ENCODE peak calls at places on chromosome 3, in eight cellular contexts. One of them, this sample, is unnamed.

GRCh38 chr3:27094721-27095120 is 274.5 kb downstream of the NEK10 start:
- DNase-seq in left ventricle myocardium inferior: no peak
- DNase-seq in fibroblast of mammary gland: no peak
- DNase-seq in right cardiac atrium: no peak
- DNase-seq in GM12864: no peak
- DNase-seq in AG04450: no peak
- DNase-seq in SJSA1: no peak
- DNase-seq in heart left ventricle: no peak
- DNase-seq in this sample: no peak

GRCh38 chr3:148330486-148330885 is 367.2 kb upstream of the AGTR1 start:
- DNase-seq in heart left ventricle: no peak
- DNase-seq in AG04450: no peak
- DNase-seq in fibroblast of mammary gland: no peak
- DNase-seq in GM12864: no peak
- DNase-seq in right cardiac atrium: no peak
- DNase-seq in SJSA1: no peak
- DNase-seq in left ventricle myocardium inferior: no peak
- DNase-seq in this sample: no peak

GRCh38 chr3:65508743-65509422 is 529.8 kb downstream of the MAGI1 start:
- DNase-seq in SJSA1: no peak
- DNase-seq in fibroblast of mammary gland: no peak
- DNase-seq in right cardiac atrium: no peak
- DNase-seq in GM12864: no peak
- DNase-seq in heart left ventricle: no peak
- DNase-seq in left ventricle myocardium inferior: no peak
- DNase-seq in AG04450: no peak
- DNase-seq in this sample: no peak

GRCh38 chr3:87246662-87247061 is 19.6 kb downstream of the CHMP2B start:
- DNase-seq in AG04450: no peak
- DNase-seq in right cardiac atrium: no peak
- DNase-seq in GM12864: no peak
- DNase-seq in heart left ventricle: no peak
- DNase-seq in fibroblast of mammary gland: peak
- DNase-seq in left ventricle myocardium inferior: no peak
- DNase-seq in SJSA1: no peak
- DNase-seq in this sample: no peak

GRCh38 chr3:136343873-136344281 is 93.7 kb downstream of the PCCB start:
- DNase-seq in GM12864: no peak
- DNase-seq in SJSA1: peak
- DNase-seq in right cardiac atrium: peak
- DNase-seq in heart left ventricle: peak
- DNase-seq in fibroblast of mammary gland: peak
- DNase-seq in AG04450: peak
- DNase-seq in left ventricle myocardium inferior: peak
- DNase-seq in this sample: no peak

GRCh38 chr3:47414161-47414564 is 33.3 kb downstream of the PTPN23 start:
- DNase-seq in GM12864: no peak
- DNase-seq in SJSA1: no peak
- DNase-seq in fibroblast of mammary gland: no peak
- DNase-seq in right cardiac atrium: no peak
- DNase-seq in heart left ventricle: no peak
- DNase-seq in AG04450: no peak
- DNase-seq in left ventricle myocardium inferior: no peak
- DNase-seq in this sample: no peak

GRCh38 chr3:127535106-127535785 is 55.3 kb downstream of the TPRA1 start:
- DNase-seq in SJSA1: no peak
- DNase-seq in heart left ventricle: no peak
- DNase-seq in left ventricle myocardium inferior: no peak
- DNase-seq in right cardiac atrium: no peak
- DNase-seq in AG04450: no peak
- DNase-seq in fibroblast of mammary gland: no peak
- DNase-seq in GM12864: no peak
- DNase-seq in this sample: no peak

GRCh38 chr3:187999821-188000220 is 154.1 kb upstream of the LPP start:
- DNase-seq in fibroblast of mammary gland: no peak
- DNase-seq in heart left ventricle: no peak
- DNase-seq in SJSA1: no peak
- DNase-seq in right cardiac atrium: no peak
- DNase-seq in left ventricle myocardium inferior: no peak
- DNase-seq in AG04450: no peak
- DNase-seq in GM12864: no peak
- DNase-seq in this sample: no peak

GRCh38 chr3:16599694-16600093 is 5.5 kb downstream of the DAZL start:
- DNase-seq in GM12864: no peak
- DNase-seq in SJSA1: no peak
- DNase-seq in heart left ventricle: no peak
- DNase-seq in fibroblast of mammary gland: no peak
- DNase-seq in left ventricle myocardium inferior: no peak
- DNase-seq in right cardiac atrium: no peak
- DNase-seq in AG04450: no peak
- DNase-seq in this sample: no peak

GRCh38 chr3:11629716-11630115 is 14.0 kb downstream of the VGLL4 start:
- DNase-seq in fibroblast of mammary gland: peak
- DNase-seq in SJSA1: no peak
- DNase-seq in AG04450: peak
- DNase-seq in left ventricle myocardium inferior: no peak
- DNase-seq in GM12864: no peak
- DNase-seq in heart left ventricle: no peak
- DNase-seq in right cardiac atrium: no peak
- DNase-seq in this sample: no peak

GRCh38 chr3:126267976-126268615 is 87.7 kb upstream of the ALDH1L1 start:
- DNase-seq in fibroblast of mammary gland: no peak
- DNase-seq in heart left ventricle: no peak
- DNase-seq in right cardiac atrium: peak
- DNase-seq in AG04450: no peak
- DNase-seq in left ventricle myocardium inferior: no peak
- DNase-seq in SJSA1: no peak
- DNase-seq in GM12864: no peak
- DNase-seq in this sample: no peak

GRCh38 chr3:192899540-192899982 is 18.1 kb downstream of the MB21D2 start:
- DNase-seq in heart left ventricle: no peak
- DNase-seq in SJSA1: peak
- DNase-seq in GM12864: no peak
- DNase-seq in left ventricle myocardium inferior: no peak
- DNase-seq in AG04450: no peak
- DNase-seq in fibroblast of mammary gland: peak
- DNase-seq in right cardiac atrium: no peak
- DNase-seq in this sample: no peak

GRCh38 chr3:52649461-52650210 is 36.1 kb downstream of the PBRM1 start:
- DNase-seq in right cardiac atrium: no peak
- DNase-seq in GM12864: no peak
- DNase-seq in heart left ventricle: no peak
- DNase-seq in fibroblast of mammary gland: peak
- DNase-seq in AG04450: no peak
- DNase-seq in left ventricle myocardium inferior: no peak
- DNase-seq in SJSA1: no peak
- DNase-seq in this sample: no peak

GRCh38 chr3:65438096-65438495 is 600.6 kb downstream of the MAGI1 start:
- DNase-seq in fibroblast of mammary gland: no peak
- DNase-seq in GM12864: no peak
- DNase-seq in heart left ventricle: no peak
- DNase-seq in SJSA1: no peak
- DNase-seq in AG04450: no peak
- DNase-seq in right cardiac atrium: no peak
- DNase-seq in left ventricle myocardium inferior: no peak
- DNase-seq in this sample: no peak

GRCh38 chr3:190016966-190017365 is 103.7 kb downstream of the P3H2 start:
- DNase-seq in GM12864: no peak
- DNase-seq in fibroblast of mammary gland: no peak
- DNase-seq in heart left ventricle: no peak
- DNase-seq in AG04450: no peak
- DNase-seq in right cardiac atrium: no peak
- DNase-seq in SJSA1: no peak
- DNase-seq in left ventricle myocardium inferior: no peak
- DNase-seq in this sample: no peak

GRCh38 chr3:152047465-152047864 is 174.0 kb downstream of the SUCNR1 start:
- DNase-seq in left ventricle myocardium inferior: no peak
- DNase-seq in right cardiac atrium: no peak
- DNase-seq in SJSA1: no peak
- DNase-seq in AG04450: no peak
- DNase-seq in GM12864: no peak
- DNase-seq in fibroblast of mammary gland: peak
- DNase-seq in heart left ventricle: no peak
- DNase-seq in this sample: no peak

GRCh38 chr3:90062018-90062417 is 954.6 kb downstream of the EPHA3 start:
- DNase-seq in GM12864: no peak
- DNase-seq in SJSA1: no peak
- DNase-seq in fibroblast of mammary gland: peak
- DNase-seq in right cardiac atrium: no peak
- DNase-seq in AG04450: no peak
- DNase-seq in heart left ventricle: no peak
- DNase-seq in left ventricle myocardium inferior: no peak
- DNase-seq in this sample: no peak

GRCh38 chr3:169966951-169967915 is 626 bp downstream of the SEC62 start:
- DNase-seq in GM12864: no peak
- DNase-seq in right cardiac atrium: peak
- DNase-seq in left ventricle myocardium inferior: peak
- DNase-seq in AG04450: peak
- DNase-seq in SJSA1: peak
- DNase-seq in fibroblast of mammary gland: peak
- DNase-seq in heart left ventricle: peak
- DNase-seq in this sample: peak

GRCh38 chr3:185144784-185145183 is 8.1 kb downstream of the C3orf70 start:
- DNase-seq in left ventricle myocardium inferior: no peak
- DNase-seq in GM12864: no peak
- DNase-seq in AG04450: no peak
- DNase-seq in right cardiac atrium: no peak
- DNase-seq in heart left ventricle: no peak
- DNase-seq in SJSA1: no peak
- DNase-seq in fibroblast of mammary gland: no peak
- DNase-seq in this sample: no peak

GRCh38 chr3:64291345-64291744 is 66.1 kb upstream of the PRICKLE2 start:
- DNase-seq in SJSA1: peak
- DNase-seq in right cardiac atrium: peak
- DNase-seq in heart left ventricle: no peak
- DNase-seq in left ventricle myocardium inferior: no peak
- DNase-seq in AG04450: peak
- DNase-seq in GM12864: no peak
- DNase-seq in fibroblast of mammary gland: peak
- DNase-seq in this sample: no peak

GRCh38 chr3:24678441-24678865 is 183.8 kb upstream of the THRB start:
- DNase-seq in GM12864: no peak
- DNase-seq in AG04450: peak
- DNase-seq in SJSA1: no peak
- DNase-seq in heart left ventricle: no peak
- DNase-seq in fibroblast of mammary gland: peak
- DNase-seq in left ventricle myocardium inferior: no peak
- DNase-seq in right cardiac atrium: no peak
- DNase-seq in this sample: no peak

GRCh38 chr3:194482196-194482593 is 4.6 kb downstream of the ATP13A3 start:
- DNase-seq in heart left ventricle: no peak
- DNase-seq in fibroblast of mammary gland: no peak
- DNase-seq in right cardiac atrium: no peak
- DNase-seq in SJSA1: no peak
- DNase-seq in AG04450: no peak
- DNase-seq in GM12864: no peak
- DNase-seq in left ventricle myocardium inferior: no peak
- DNase-seq in this sample: no peak
- H3K4me3 ChIP-seq in heart left ventricle: no peak
- H3K4me3 ChIP-seq in fibroblast of mammary gland: no peak
- H3K4me3 ChIP-seq in right cardiac atrium: no peak
- H3K4me3 ChIP-seq in SJSA1: no peak
- H3K4me3 ChIP-seq in AG04450: no peak
- H3K4me3 ChIP-seq in GM12864: no peak
- H3K4me3 ChIP-seq in left ventricle myocardium inferior: no peak
- H3K4me3 ChIP-seq in this sample: no peak

GRCh38 chr3:45819543-45819942 is 22.4 kb downstream of the LZTFL1 start:
- DNase-seq in SJSA1: no peak
- DNase-seq in right cardiac atrium: no peak
- DNase-seq in heart left ventricle: no peak
- DNase-seq in fibroblast of mammary gland: peak
- DNase-seq in GM12864: no peak
- DNase-seq in AG04450: peak
- DNase-seq in left ventricle myocardium inferior: no peak
- DNase-seq in this sample: no peak

GRCh38 chr3:45814322-45814721 is 18.0 kb upstream of the SLC6A20 start:
- DNase-seq in right cardiac atrium: no peak
- DNase-seq in heart left ventricle: no peak
- DNase-seq in GM12864: no peak
- DNase-seq in fibroblast of mammary gland: no peak
- DNase-seq in left ventricle myocardium inferior: no peak
- DNase-seq in SJSA1: no peak
- DNase-seq in AG04450: no peak
- DNase-seq in this sample: no peak

GRCh38 chr3:45821127-45821526 is 20.8 kb downstream of the LZTFL1 start:
- DNase-seq in AG04450: no peak
- DNase-seq in right cardiac atrium: no peak
- DNase-seq in SJSA1: no peak
- DNase-seq in heart left ventricle: no peak
- DNase-seq in fibroblast of mammary gland: no peak
- DNase-seq in left ventricle myocardium inferior: no peak
- DNase-seq in GM12864: no peak
- DNase-seq in this sample: no peak

GRCh38 chr3:45816544-45816943 is 20.2 kb upstream of the SLC6A20 start:
- DNase-seq in left ventricle myocardium inferior: peak
- DNase-seq in AG04450: no peak
- DNase-seq in SJSA1: no peak
- DNase-seq in fibroblast of mammary gland: peak
- DNase-seq in GM12864: no peak
- DNase-seq in heart left ventricle: peak
- DNase-seq in right cardiac atrium: no peak
- DNase-seq in this sample: no peak

GRCh38 chr3:45817788-45818523 is 21.6 kb upstream of the SLC6A20 start:
- DNase-seq in right cardiac atrium: no peak
- DNase-seq in heart left ventricle: no peak
- DNase-seq in fibroblast of mammary gland: peak
- DNase-seq in SJSA1: no peak
- DNase-seq in GM12864: no peak
- DNase-seq in left ventricle myocardium inferior: no peak
- DNase-seq in AG04450: peak
- DNase-seq in this sample: no peak
- H3K4me3 ChIP-seq in right cardiac atrium: no peak
- H3K4me3 ChIP-seq in heart left ventricle: no peak
- H3K4me3 ChIP-seq in fibroblast of mammary gland: no peak
- H3K4me3 ChIP-seq in SJSA1: no peak
- H3K4me3 ChIP-seq in GM12864: no peak
- H3K4me3 ChIP-seq in left ventricle myocardium inferior: no peak
- H3K4me3 ChIP-seq in AG04450: no peak
- H3K4me3 ChIP-seq in this sample: no peak

DNA sequence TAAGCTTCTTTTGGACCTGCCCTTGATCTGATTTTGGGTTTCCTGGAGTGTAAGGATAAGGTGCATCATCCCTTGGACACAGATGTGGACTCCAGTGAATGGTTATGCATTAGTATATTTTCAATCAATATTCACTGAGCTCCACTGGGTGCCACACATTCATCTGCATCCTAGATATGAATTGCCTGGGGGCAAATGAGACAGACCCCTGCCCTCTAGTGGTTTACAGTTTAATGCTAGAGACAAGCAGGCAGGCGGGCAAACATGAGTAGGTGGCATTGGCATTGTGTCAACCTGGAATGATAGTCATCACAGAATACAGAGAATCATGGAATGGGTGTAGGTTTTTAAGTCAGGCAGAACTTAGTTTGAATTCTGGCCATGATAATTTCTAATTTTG is 252.5 kb upstream of the SOX14 start:
- DNase-seq in SJSA1: no peak
- DNase-seq in AG04450: no peak
- DNase-seq in left ventricle myocardium inferior: no peak
- DNase-seq in GM12864: no peak
- DNase-seq in fibroblast of mammary gland: no peak
- DNase-seq in right cardiac atrium: no peak
- DNase-seq in heart left ventricle: no peak
- DNase-seq in this sample: no peak
- H3K4me3 ChIP-seq in SJSA1: no peak
- H3K4me3 ChIP-seq in AG04450: no peak
- H3K4me3 ChIP-seq in left ventricle myocardium inferior: no peak
- H3K4me3 ChIP-seq in GM12864: no peak
- H3K4me3 ChIP-seq in fibroblast of mammary gland: no peak
- H3K4me3 ChIP-seq in right cardiac atrium: no peak
- H3K4me3 ChIP-seq in heart left ventricle: no peak
- H3K4me3 ChIP-seq in this sample: no peak

GRCh38 chr3:5489536-5489935 is 302.0 kb downstream of the EDEM1 start:
- DNase-seq in right cardiac atrium: no peak
- DNase-seq in GM12864: no peak
- DNase-seq in heart left ventricle: no peak
- DNase-seq in SJSA1: no peak
- DNase-seq in AG04450: no peak
- DNase-seq in fibroblast of mammary gland: no peak
- DNase-seq in left ventricle myocardium inferior: no peak
- DNase-seq in this sample: no peak
- H3K4me3 ChIP-seq in right cardiac atrium: no peak
- H3K4me3 ChIP-seq in GM12864: no peak
- H3K4me3 ChIP-seq in heart left ventricle: no peak
- H3K4me3 ChIP-seq in SJSA1: no peak
- H3K4me3 ChIP-seq in AG04450: no peak
- H3K4me3 ChIP-seq in fibroblast of mammary gland: no peak
- H3K4me3 ChIP-seq in left ventricle myocardium inferior: no peak
- H3K4me3 ChIP-seq in this sample: no peak